ENCODE peak calls at places on chromosomes 1 and 21, in seven cellular contexts. One of them, this sample, is unnamed.

GRCh38 chr1:1286313-1287261 is 6.4 kb downstream of the SCNN1D start:
- DNase-seq in A673: no peak
- DNase-seq in CD8-positive, alpha-beta T cell: no peak
- DNase-seq in myocyte: no peak
- DNase-seq in Ammon's horn: no peak
- DNase-seq in cardiac fibroblast: no peak
- DNase-seq in GM23248: no peak
- DNase-seq in this sample: no peak

GRCh38 chr21:46568562-46568961 is 36.3 kb downstream of the S100B start:
- DNase-seq in CD8-positive, alpha-beta T cell: no peak
- DNase-seq in Ammon's horn: no peak
- DNase-seq in GM23248: no peak
- DNase-seq in myocyte: no peak
- DNase-seq in A673: no peak
- DNase-seq in cardiac fibroblast: no peak
- DNase-seq in this sample: no peak

GRCh38 chr1:110087812-110088738 is 17.6 kb upstream of the ALX3 start:
- DNase-seq in A673: peak
- DNase-seq in CD8-positive, alpha-beta T cell: no peak
- DNase-seq in myocyte: peak
- DNase-seq in Ammon's horn: peak
- DNase-seq in GM23248: peak
- DNase-seq in cardiac fibroblast: peak
- DNase-seq in this sample: peak

GRCh38 chr1:194469282-194469681 is 1282.9 kb upstream of the B3GALT2 start:
- DNase-seq in GM23248: no peak
- DNase-seq in A673: no peak
- DNase-seq in cardiac fibroblast: no peak
- DNase-seq in CD8-positive, alpha-beta T cell: no peak
- DNase-seq in myocyte: no peak
- DNase-seq in Ammon's horn: no peak
- DNase-seq in this sample: no peak

GRCh38 chr21:45041351-45041805 is 33.0 kb upstream of the ADARB1 start:
- DNase-seq in cardiac fibroblast: peak
- DNase-seq in Ammon's horn: no peak
- DNase-seq in A673: no peak
- DNase-seq in CD8-positive, alpha-beta T cell: no peak
- DNase-seq in myocyte: peak
- DNase-seq in GM23248: peak
- DNase-seq in this sample: no peak

GRCh38 chr1:229410692-229411433 is 23.0 kb downstream of the ACTA1 start:
- DNase-seq in cardiac fibroblast: peak
- DNase-seq in Ammon's horn: peak
- DNase-seq in CD8-positive, alpha-beta T cell: no peak
- DNase-seq in A673: peak
- DNase-seq in myocyte: peak
- DNase-seq in GM23248: peak
- DNase-seq in this sample: peak

GRCh38 chr1:205585835-205586785 is 45.7 kb downstream of the ELK4 start:
- DNase-seq in myocyte: no peak
- DNase-seq in Ammon's horn: no peak
- DNase-seq in CD8-positive, alpha-beta T cell: no peak
- DNase-seq in A673: no peak
- DNase-seq in GM23248: no peak
- DNase-seq in cardiac fibroblast: no peak
- DNase-seq in this sample: no peak

GRCh38 chr1:150235436-150235851 is 468 bp downstream of the ANP32E start:
- DNase-seq in GM23248: peak
- DNase-seq in cardiac fibroblast: no peak
- DNase-seq in A673: peak
- DNase-seq in myocyte: no peak
- DNase-seq in CD8-positive, alpha-beta T cell: peak
- DNase-seq in Ammon's horn: peak
- DNase-seq in this sample: peak

GRCh38 chr1:223845810-223846667 is at the start of gene TP53BP2:
- DNase-seq in cardiac fibroblast: peak
- DNase-seq in myocyte: peak
- DNase-seq in CD8-positive, alpha-beta T cell: peak
- DNase-seq in GM23248: peak
- DNase-seq in A673: peak
- DNase-seq in Ammon's horn: peak
- DNase-seq in this sample: peak

GRCh38 chr1:173149887-173150286 is 57.2 kb downstream of the TNFSF4 start:
- DNase-seq in Ammon's horn: no peak
- DNase-seq in A673: peak
- DNase-seq in cardiac fibroblast: peak
- DNase-seq in CD8-positive, alpha-beta T cell: no peak
- DNase-seq in myocyte: peak
- DNase-seq in GM23248: peak
- DNase-seq in this sample: no peak

GRCh38 chr1:90763930-90764329 is 46.8 kb upstream of the BARHL2 start:
- DNase-seq in GM23248: no peak
- DNase-seq in CD8-positive, alpha-beta T cell: no peak
- DNase-seq in myocyte: no peak
- DNase-seq in Ammon's horn: no peak
- DNase-seq in cardiac fibroblast: no peak
- DNase-seq in A673: no peak
- DNase-seq in this sample: no peak

GRCh38 chr1:164524810-164525209 is 34.2 kb upstream of the PBX1 start:
- DNase-seq in A673: no peak
- DNase-seq in cardiac fibroblast: peak
- DNase-seq in CD8-positive, alpha-beta T cell: no peak
- DNase-seq in myocyte: no peak
- DNase-seq in GM23248: peak
- DNase-seq in Ammon's horn: no peak
- DNase-seq in this sample: no peak

GRCh38 chr1:45043094-45043493 is 31.0 kb downstream of the UROD start:
- DNase-seq in GM23248: no peak
- DNase-seq in A673: no peak
- DNase-seq in myocyte: no peak
- DNase-seq in cardiac fibroblast: no peak
- DNase-seq in Ammon's horn: no peak
- DNase-seq in CD8-positive, alpha-beta T cell: no peak
- DNase-seq in this sample: no peak

GRCh38 chr21:35796834-35797233 is 263.5 kb downstream of the SETD4 start:
- DNase-seq in GM23248: no peak
- DNase-seq in CD8-positive, alpha-beta T cell: no peak
- DNase-seq in myocyte: no peak
- DNase-seq in cardiac fibroblast: peak
- DNase-seq in A673: no peak
- DNase-seq in Ammon's horn: no peak
- DNase-seq in this sample: no peak

GRCh38 chr1:4745560-4745959 is 91.2 kb downstream of the AJAP1 start:
- DNase-seq in cardiac fibroblast: no peak
- DNase-seq in A673: no peak
- DNase-seq in CD8-positive, alpha-beta T cell: no peak
- DNase-seq in Ammon's horn: no peak
- DNase-seq in GM23248: no peak
- DNase-seq in myocyte: no peak
- DNase-seq in this sample: no peak

GRCh38 chr1:201752333-201752732 is 76.6 kb upstream of the IPO9 start:
- DNase-seq in GM23248: no peak
- DNase-seq in cardiac fibroblast: no peak
- DNase-seq in myocyte: no peak
- DNase-seq in A673: no peak
- DNase-seq in CD8-positive, alpha-beta T cell: no peak
- DNase-seq in Ammon's horn: no peak
- DNase-seq in this sample: no peak

GRCh38 chr1:210328746-210329488 is at the start of gene HHAT:
- DNase-seq in CD8-positive, alpha-beta T cell: peak
- DNase-seq in Ammon's horn: peak
- DNase-seq in A673: peak
- DNase-seq in GM23248: peak
- DNase-seq in myocyte: peak
- DNase-seq in cardiac fibroblast: peak
- DNase-seq in this sample: peak

GRCh38 chr1:1173793-1174415 is at the start of gene TTLL10:
- DNase-seq in A673: no peak
- DNase-seq in GM23248: no peak
- DNase-seq in myocyte: no peak
- DNase-seq in CD8-positive, alpha-beta T cell: peak
- DNase-seq in cardiac fibroblast: no peak
- DNase-seq in Ammon's horn: no peak
- DNase-seq in this sample: no peak

GRCh38 chr1:2594001-2594640 is 7.5 kb downstream of the PRXL2B start:
- DNase-seq in myocyte: peak
- DNase-seq in GM23248: peak
- DNase-seq in CD8-positive, alpha-beta T cell: no peak
- DNase-seq in Ammon's horn: no peak
- DNase-seq in cardiac fibroblast: peak
- DNase-seq in A673: peak
- DNase-seq in this sample: no peak

GRCh38 chr1:182087951-182088350 is 26.4 kb upstream of the ZNF648 start:
- DNase-seq in myocyte: no peak
- DNase-seq in cardiac fibroblast: no peak
- DNase-seq in GM23248: no peak
- DNase-seq in A673: no peak
- DNase-seq in Ammon's horn: no peak
- DNase-seq in CD8-positive, alpha-beta T cell: no peak
- DNase-seq in this sample: no peak

GRCh38 chr1:118081387-118081786 is 103.6 kb downstream of the SPAG17 start:
- DNase-seq in cardiac fibroblast: no peak
- DNase-seq in CD8-positive, alpha-beta T cell: no peak
- DNase-seq in GM23248: no peak
- DNase-seq in A673: no peak
- DNase-seq in Ammon's horn: no peak
- DNase-seq in myocyte: no peak
- DNase-seq in this sample: no peak

GRCh38 chr1:93670141-93670540 is 11.5 kb downstream of the BCAR3 start:
- DNase-seq in CD8-positive, alpha-beta T cell: no peak
- DNase-seq in A673: no peak
- DNase-seq in Ammon's horn: no peak
- DNase-seq in myocyte: peak
- DNase-seq in GM23248: peak
- DNase-seq in cardiac fibroblast: peak
- DNase-seq in this sample: peak

GRCh38 chr1:31064685-31065309 is 720 bp downstream of the PUM1 start:
- DNase-seq in cardiac fibroblast: peak
- DNase-seq in myocyte: no peak
- DNase-seq in CD8-positive, alpha-beta T cell: no peak
- DNase-seq in A673: no peak
- DNase-seq in GM23248: peak
- DNase-seq in Ammon's horn: peak
- DNase-seq in this sample: no peak

GRCh38 chr21:31387560-31388186 is 43.6 kb upstream of the TIAM1 start:
- DNase-seq in cardiac fibroblast: no peak
- DNase-seq in Ammon's horn: no peak
- DNase-seq in CD8-positive, alpha-beta T cell: no peak
- DNase-seq in GM23248: no peak
- DNase-seq in myocyte: no peak
- DNase-seq in A673: no peak
- DNase-seq in this sample: peak

This sample was measured in G401.